ENCODE peak calls at places on chromosomes 5 and 9, in five cellular contexts. T is immature natural killer cell, O is cardiac muscle cell, V is HCEC 1CT, C is ecto neural progenitor cell. B is an unnamed sample.

GRCh38 chr5:147688965-147689364 is 93.6 kb downstream of the JAKMIP2 start:
- DNase-seq in T (no peak), O (peak), V (no peak), C (no peak), B (no peak)

GRCh38 chr5:145680169-145680568 is 155.0 kb downstream of the PRELID2 start:
- DNase-seq in T (no peak), O (no peak), V (no peak), C (no peak), B (peak)

GRCh38 chr5:51381801-51382507 is 1.3 kb upstream of the ISL1 start:
- DNase-seq in T (no peak), O (peak), V (peak), C (no peak), B (no peak)

GRCh38 chr9:109652971-109653370 is 127.0 kb upstream of the PALM2AKAP2 start:
- DNase-seq in T (no peak), O (peak), V (peak), C (no peak), B (no peak)

GRCh38 chr5:51908215-51908614 is 525.0 kb downstream of the ISL1 start:
- DNase-seq in T (no peak), O (no peak), V (no peak), C (no peak), B (no peak)

GRCh38 chr5:58462154-58462553 is 2.3 kb upstream of the PLK2 start:
- DNase-seq in T (no peak), O (no peak), V (no peak), C (no peak), B (peak)

GRCh38 chr5:773517-774264 is 10.8 kb downstream of the ZDHHC11B start:
- DNase-seq in T (no peak), O (no peak), V (no peak), C (peak), B (peak)

GRCh38 chr5:154483654-154484392 is 5.8 kb upstream of the HAND1 start:
- DNase-seq in T (no peak), O (no peak), V (no peak), C (peak), B (no peak)

GRCh38 chr5:127400946-127401670 is 110.5 kb downstream of the MEGF10 start:
- DNase-seq in T (no peak), O (no peak), V (no peak), C (no peak), B (no peak)

GRCh38 chr9:129026442-129027223 is 1.5 kb downstream of the SH3GLB2 start:
- DNase-seq in T (no peak), O (peak), V (no peak), C (peak), B (no peak)

GRCh38 chr9:135116892-135117680 is 29.6 kb downstream of the OLFM1 start:
- DNase-seq in T (no peak), O (no peak), V (no peak), C (no peak), B (no peak)

GRCh38 chr9:116020146-116020545 is 133.4 kb upstream of the PAPPA start:
- DNase-seq in T (no peak), O (no peak), V (no peak), C (no peak), B (no peak)

GRCh38 chr5:89300426-89300970 is 417.5 kb upstream of the MEF2C start:
- DNase-seq in T (no peak), O (no peak), V (peak), C (no peak), B (no peak)

GRCh38 chr9:85420750-85421149 is 321.0 kb downstream of the AGTPBP1 start:
- DNase-seq in T (peak), O (no peak), V (no peak), C (peak), B (no peak)

GRCh38 chr9:72127753-72128152 is 21.5 kb upstream of the GDA start:
- DNase-seq in T (no peak), O (no peak), V (no peak), C (no peak), B (no peak)

GRCh38 chr9:130262061-130262745 is 3.4 kb upstream of the HMCN2 start:
- DNase-seq in T (no peak), O (no peak), V (no peak), C (no peak), B (no peak)

GRCh38 chr9:106983346-106983745 is 120.4 kb downstream of the ZNF462 start:
- DNase-seq in T (no peak), O (no peak), V (no peak), C (no peak), B (no peak)

GRCh38 chr9:136759436-136760325 is 1.6 kb upstream of the LCN8 start:
- DNase-seq in T (no peak), O (no peak), V (no peak), C (no peak), B (no peak)

GRCh38 chr5:166117062-166117743 is 2174.2 kb upstream of the WWC1 start:
- DNase-seq in T (no peak), O (no peak), V (no peak), C (no peak), B (no peak)

GRCh38 chr5:136424835-136425694 is 59.7 kb upstream of the TRPC7 start:
- DNase-seq in T (no peak), O (peak), V (no peak), C (peak), B (peak)

GRCh38 chr5:19928556-19929421 is 59.2 kb downstream of the CDH18 start:
- DNase-seq in T (no peak), O (no peak), V (peak), C (no peak), B (no peak)

GRCh38 chr5:40359093-40359492 is 320.6 kb upstream of the PTGER4 start:
- DNase-seq in T (no peak), O (no peak), V (no peak), C (no peak), B (no peak)

GRCh38 chr5:138963763-138964371 is 88.7 kb upstream of the LRRTM2 start:
- DNase-seq in T (no peak), O (no peak), V (peak), C (no peak), B (no peak)

GRCh38 chr5:151684690-151685361 is 1.9 kb downstream of the SPARC start:
- DNase-seq in T (no peak), O (peak), V (peak), C (peak), B (peak)

GRCh38 chr5:67303356-67303755 is 106.8 kb upstream of the CD180 start:
- DNase-seq in T (no peak), O (no peak), V (peak), C (no peak), B (no peak)

GRCh38 chr5:28927559-28928326 is 1889.4 kb upstream of the CDH9 start:
- DNase-seq in T (no peak), O (no peak), V (no peak), C (no peak), B (no peak)

GRCh38 chr5:60563696-60564324 is 136.2 kb downstream of the DEPDC1B start:
- DNase-seq in T (no peak), O (no peak), V (no peak), C (no peak), B (no peak)

GRCh38 chr9:89465726-89466308 is 32.1 kb downstream of the SEMA4D start:
- DNase-seq in T (no peak), O (no peak), V (no peak), C (no peak), B (no peak)

GRCh38 chr9:24009322-24009721 is 183.3 kb upstream of the ELAVL2 start:
- DNase-seq in T (no peak), O (no peak), V (no peak), C (no peak), B (no peak)

GRCh38 chr5:175383350-175383749 is 60.6 kb downstream of the DRD1 start:
- DNase-seq in T (no peak), O (no peak), V (no peak), C (no peak), B (no peak)

B was measured in K562.